ENCODE peak calls at places on chromosomes 4 and X, in seven cellular contexts. R, U, V, M, W, K and I are unnamed samples.

GRCh38 chr4:112183252-112183651 is 38.0 kb downstream of the FAM241A start:
- DNase-seq in R (peak), U (no peak), V (peak), M (no peak), W (peak), K (no peak), I (peak)

GRCh38 chr4:1717129-1718094 is 3.7 kb downstream of the TMEM129 start:
- DNase-seq in R (no peak), U (no peak), V (no peak), M (no peak), W (no peak), K (no peak), I (no peak)

GRCh38 chr4:63620271-63620670 is 789.0 kb downstream of the TECRL start:
- DNase-seq in R (no peak), U (no peak), V (no peak), M (no peak), W (no peak), K (no peak), I (no peak)

GRCh38 chr4:1136028-1136427 is 22.7 kb upstream of the RNF212 start:
- DNase-seq in R (peak), U (no peak), V (no peak), M (no peak), W (no peak), K (no peak), I (peak)

GRCh38 chr4:96675420-96675819 is 835.5 kb downstream of the PDHA2 start:
- DNase-seq in R (no peak), U (no peak), V (no peak), M (no peak), W (no peak), K (no peak), I (no peak)

GRCh38 chrX:110684653-110685052 is 111.0 kb downstream of the CHRDL1 start:
- DNase-seq in R (no peak), U (no peak), V (peak), M (no peak), W (peak), K (no peak), I (no peak)

GRCh38 chr4:26116057-26116456 is 202.0 kb downstream of the SMIM20 start:
- DNase-seq in R (no peak), U (no peak), V (peak), M (no peak), W (peak), K (no peak), I (no peak)

GRCh38 chr4:3305610-3306371 is 13.0 kb downstream of the RGS12 start:
- DNase-seq in R (no peak), U (peak), V (peak), M (no peak), W (no peak), K (peak), I (no peak)

GRCh38 chr4:182929296-182929695 is 12.1 kb upstream of the DCTD start:
- DNase-seq in R (peak), U (no peak), V (peak), M (no peak), W (peak), K (peak), I (peak)